ENCODE peak calls at places on chromosomes 3 and 15, in eight cellular contexts. Y is HCT116; X is EL; J is adrenal gland; R is GM04504; S is stimulated activated naive CD4-positive, alpha-beta T cell; L is breast epithelium; P is heart left ventricle. C is an unnamed sample.

GRCh38 chr3:163776753-163777152 is 1301.5 kb downstream of the SI start:
- DNase-seq in Y (no peak), R (no peak), L (no peak), J (no peak), P (no peak), X (no peak), S (no peak), C (no peak)

GRCh38 chr15:40050788-40051615 is 12.0 kb upstream of the SRP14 start:
- DNase-seq in P (no peak), R (no peak), X (no peak), J (peak), L (no peak), S (no peak), Y (no peak), C (no peak)

GRCh38 chr15:91866971-91867372 is 13.5 kb downstream of the SLCO3A1 start:
- DNase-seq in P (peak), L (no peak), X (no peak), Y (no peak), S (no peak), J (peak), R (no peak), C (no peak)

GRCh38 chr15:57541805-57542504 is 49.7 kb upstream of the MYZAP start:
- DNase-seq in L (no peak), S (no peak), P (peak), Y (peak), X (peak), R (peak), J (peak), C (peak)

GRCh38 chr3:10198761-10199688 is 34.3 kb downstream of the IRAK2 start:
- DNase-seq in Y (no peak), J (no peak), L (peak), P (no peak), X (peak), R (no peak), S (peak), C (peak)

GRCh38 chr3:123034996-123035395 is 7.4 kb upstream of the SEMA5B start:
- DNase-seq in S (no peak), R (no peak), P (no peak), L (no peak), X (no peak), Y (no peak), J (no peak), C (no peak)

GRCh38 chr3:55189359-55189801 is 261.5 kb upstream of the LRTM1 start:
- DNase-seq in J (no peak), P (no peak), L (no peak), S (no peak), R (peak), Y (no peak), X (peak), C (no peak)

GRCh38 chr3:194098036-194098871 is 37.7 kb upstream of the HES1 start:
- DNase-seq in Y (no peak), J (no peak), S (no peak), P (no peak), X (no peak), L (no peak), R (no peak), C (no peak)

GRCh38 chr3:45927881-45928280 is 15.4 kb upstream of the CXCR6 start:
- DNase-seq in S (no peak), J (no peak), X (peak), R (no peak), L (no peak), Y (no peak), P (no peak), C (no peak)